ENCODE peak calls at places on chromosomes 6 and 20, in five cellular contexts. I is glutamatergic neuron, D is epithelial cell of esophagus, H is GM03348, L is B cell. B is an unnamed sample.

GRCh38 chr20:23061713-23062561 is 12.5 kb upstream of the THBD start:
- DNase-seq in I (no peak), L (no peak), H (peak; percentile 82), D (peak; percentile 53), B (peak; percentile 79)

GRCh38 chr6:147127587-147127986 is 76.6 kb upstream of the STXBP5 start:
- DNase-seq in L (no peak), I (no peak), H (no peak), D (no peak), B (peak; percentile 17)

GRCh38 chr20:32823078-32823477 is 3.3 kb downstream of the MAPRE1 start:
- DNase-seq in H (peak; percentile 71), L (no peak), I (no peak), D (peak; percentile 73), B (peak; percentile 93)

GRCh38 chr20:17530716-17531536 is at the start of gene BFSP1:
- DNase-seq in H (peak; percentile 78), I (peak; percentile 68), L (peak; percentile 47), D (peak; percentile 58), B (peak; percentile 61)

GRCh38 chr6:82712826-82713225 is 349.2 kb downstream of the TPBG start:
- DNase-seq in D (peak; percentile 11), L (no peak), I (no peak), H (no peak), B (peak; percentile 6)

GRCh38 chr20:23795526-23795925 is 31.0 kb downstream of the CST2 start:
- DNase-seq in H (no peak), L (no peak), I (no peak), D (no peak), B (no peak)

GRCh38 chr6:129671442-129672344 is 38.3 kb downstream of the ARHGAP18 start:
- DNase-seq in I (no peak), D (no peak), H (no peak), L (peak; percentile 53), B (peak; percentile 25)

GRCh38 chr6:113805167-113805835 is 51.8 kb upstream of the MARCKS start:
- DNase-seq in D (no peak), L (peak; percentile 26), I (no peak), H (no peak), B (no peak)

GRCh38 chr6:96862560-96862959 is 25.3 kb upstream of the GPR63 start:
- DNase-seq in H (no peak), D (no peak), L (no peak), I (no peak), B (no peak)

GRCh38 chr6:18115356-18115755 is 7.1 kb downstream of the NHLRC1 start:
- DNase-seq in L (no peak), I (no peak), H (no peak), D (peak; percentile 22), B (no peak)

GRCh38 chr6:150068173-150068785 is 642 bp downstream of the ULBP3 start:
- DNase-seq in H (peak; percentile 18), D (no peak), I (no peak), L (no peak), B (no peak)

GRCh38 chr6:148177589-148178233 is 164.9 kb upstream of the SASH1 start:
- DNase-seq in H (peak; percentile 67), I (peak; percentile 64), L (peak; percentile 13), D (peak; percentile 66), B (peak; percentile 49)

GRCh38 chr6:87393026-87393622 is 14.6 kb upstream of the CFAP206 start:
- DNase-seq in D (peak; percentile 76), L (peak; percentile 36), I (no peak), H (peak; percentile 47), B (peak; percentile 61)

GRCh38 chr6:157019115-157019628 is 242.0 kb downstream of the ARID1B start:
- DNase-seq in D (no peak), I (no peak), L (peak; percentile 56), H (no peak), B (peak; percentile 26)

GRCh38 chr6:149864578-149865535 is 698 bp upstream of the LRP11 start:
- DNase-seq in H (peak; percentile 74), I (no peak), L (peak; percentile 65), D (peak; percentile 78), B (peak; percentile 69)

GRCh38 chr20:38304845-38305447 is 990 bp downstream of the BPI start:
- DNase-seq in I (peak; percentile 53), L (no peak), H (peak; percentile 80), D (peak; percentile 55), B (peak; percentile 40)

GRCh38 chr6:107866606-107867301 is 42.6 kb upstream of the SCML4 start:
- DNase-seq in L (peak; percentile 55), H (peak; percentile 38), D (peak; percentile 42), I (no peak), B (peak; percentile 34)

GRCh38 chr6:225121-225721 is 67.1 kb upstream of the DUSP22 start:
- DNase-seq in L (no peak), I (no peak), D (peak; percentile 98), H (no peak), B (no peak)

GRCh38 chr6:147170269-147170668 is 33.9 kb upstream of the STXBP5 start:
- DNase-seq in H (peak; percentile 84), I (no peak), D (peak; percentile 86), L (no peak), B (peak; percentile 97)